ENCODE peak calls at places on chromosomes 3 and 15, in ten cellular contexts. One of them, this sample, is unnamed.

GRCh38 chr15:67358812-67359211 is 104.2 kb downstream of the IQCH start:
- DNase-seq in RWPE1: no peak
- DNase-seq in fibroblast of lung: no peak
- DNase-seq in gastrocnemius medialis: no peak
- DNase-seq in cardiac fibroblast: no peak
- DNase-seq in heart left ventricle: no peak
- DNase-seq in Peyer's patch: no peak
- DNase-seq in CD4-positive, alpha-beta T cell: no peak
- DNase-seq in adrenal gland: no peak
- DNase-seq in choroid plexus epithelial cell: no peak
- DNase-seq in this sample: no peak

GRCh38 chr15:91238664-91239428 is 138.8 kb downstream of the SV2B start:
- DNase-seq in cardiac fibroblast: no peak
- DNase-seq in heart left ventricle: no peak
- DNase-seq in gastrocnemius medialis: no peak
- DNase-seq in Peyer's patch: no peak
- DNase-seq in RWPE1: no peak
- DNase-seq in choroid plexus epithelial cell: no peak
- DNase-seq in adrenal gland: peak; percentile 22
- DNase-seq in fibroblast of lung: no peak
- DNase-seq in CD4-positive, alpha-beta T cell: no peak
- DNase-seq in this sample: no peak

GRCh38 chr3:61877359-61877770 is 316.0 kb downstream of the PTPRG start:
- DNase-seq in heart left ventricle: no peak
- DNase-seq in CD4-positive, alpha-beta T cell: no peak
- DNase-seq in choroid plexus epithelial cell: peak; percentile 74
- DNase-seq in fibroblast of lung: peak; percentile 72
- DNase-seq in gastrocnemius medialis: no peak
- DNase-seq in cardiac fibroblast: peak; percentile 26
- DNase-seq in Peyer's patch: no peak
- DNase-seq in RWPE1: no peak
- DNase-seq in adrenal gland: no peak
- DNase-seq in this sample: peak; percentile 9

GRCh38 chr3:100864471-100865268 is 128.6 kb downstream of the ABI3BP start:
- DNase-seq in Peyer's patch: no peak
- DNase-seq in CD4-positive, alpha-beta T cell: no peak
- DNase-seq in RWPE1: no peak
- DNase-seq in adrenal gland: no peak
- DNase-seq in heart left ventricle: no peak
- DNase-seq in fibroblast of lung: no peak
- DNase-seq in cardiac fibroblast: no peak
- DNase-seq in gastrocnemius medialis: no peak
- DNase-seq in choroid plexus epithelial cell: no peak
- DNase-seq in this sample: no peak

GRCh38 chr15:63122002-63122893 is 587 bp downstream of the LACTB start:
- DNase-seq in fibroblast of lung: peak; percentile 62
- DNase-seq in adrenal gland: peak; percentile 91
- DNase-seq in Peyer's patch: peak; percentile 97
- DNase-seq in heart left ventricle: peak; percentile 92
- DNase-seq in RWPE1: peak; percentile 91
- DNase-seq in cardiac fibroblast: peak; percentile 86
- DNase-seq in CD4-positive, alpha-beta T cell: peak; percentile 64
- DNase-seq in choroid plexus epithelial cell: peak; percentile 83
- DNase-seq in gastrocnemius medialis: peak; percentile 91
- DNase-seq in this sample: peak; percentile 89

GRCh38 chr3:157132936-157133335 is 27.0 kb downstream of the CCNL1 start:
- DNase-seq in choroid plexus epithelial cell: no peak
- DNase-seq in cardiac fibroblast: no peak
- DNase-seq in fibroblast of lung: no peak
- DNase-seq in CD4-positive, alpha-beta T cell: no peak
- DNase-seq in adrenal gland: no peak
- DNase-seq in heart left ventricle: no peak
- DNase-seq in RWPE1: no peak
- DNase-seq in Peyer's patch: no peak
- DNase-seq in gastrocnemius medialis: peak; percentile 43
- DNase-seq in this sample: no peak

GRCh38 chr15:80317389-80318169 is 65.6 kb upstream of the CTXND1 start:
- DNase-seq in CD4-positive, alpha-beta T cell: no peak
- DNase-seq in adrenal gland: peak; percentile 34
- DNase-seq in fibroblast of lung: peak; percentile 96
- DNase-seq in heart left ventricle: no peak
- DNase-seq in choroid plexus epithelial cell: peak; percentile 82
- DNase-seq in gastrocnemius medialis: peak; percentile 20
- DNase-seq in cardiac fibroblast: peak; percentile 96
- DNase-seq in RWPE1: peak; percentile 20
- DNase-seq in Peyer's patch: peak; percentile 54
- DNase-seq in this sample: peak; percentile 57

GRCh38 chr3:3196148-3196861 is 16.8 kb upstream of the CRBN start:
- DNase-seq in CD4-positive, alpha-beta T cell: no peak
- DNase-seq in heart left ventricle: no peak
- DNase-seq in cardiac fibroblast: peak; percentile 19
- DNase-seq in adrenal gland: no peak
- DNase-seq in Peyer's patch: no peak
- DNase-seq in fibroblast of lung: no peak
- DNase-seq in choroid plexus epithelial cell: peak; percentile 45
- DNase-seq in gastrocnemius medialis: no peak
- DNase-seq in RWPE1: peak; percentile 11
- DNase-seq in this sample: peak; percentile 13

GRCh38 chr3:53140575-53141467 is 10.6 kb upstream of the RFT1 start:
- DNase-seq in heart left ventricle: no peak
- DNase-seq in choroid plexus epithelial cell: peak; percentile 70
- DNase-seq in adrenal gland: no peak
- DNase-seq in RWPE1: no peak
- DNase-seq in CD4-positive, alpha-beta T cell: no peak
- DNase-seq in cardiac fibroblast: peak; percentile 92
- DNase-seq in gastrocnemius medialis: no peak
- DNase-seq in fibroblast of lung: peak; percentile 44
- DNase-seq in Peyer's patch: no peak
- DNase-seq in this sample: peak; percentile 22

GRCh38 chr15:67521770-67522568 is 1.0 kb downstream of the C15orf61 start:
- DNase-seq in cardiac fibroblast: peak; percentile 65
- DNase-seq in fibroblast of lung: peak; percentile 64
- DNase-seq in gastrocnemius medialis: peak; percentile 28
- DNase-seq in RWPE1: no peak
- DNase-seq in heart left ventricle: no peak
- DNase-seq in Peyer's patch: no peak
- DNase-seq in CD4-positive, alpha-beta T cell: no peak
- DNase-seq in adrenal gland: peak; percentile 20
- DNase-seq in choroid plexus epithelial cell: peak; percentile 43
- DNase-seq in this sample: no peak

GRCh38 chr3:160393346-160394008 is 5.5 kb downstream of the IFT80 start:
- DNase-seq in fibroblast of lung: no peak
- DNase-seq in adrenal gland: no peak
- DNase-seq in cardiac fibroblast: no peak
- DNase-seq in heart left ventricle: no peak
- DNase-seq in Peyer's patch: no peak
- DNase-seq in choroid plexus epithelial cell: no peak
- DNase-seq in gastrocnemius medialis: no peak
- DNase-seq in CD4-positive, alpha-beta T cell: no peak
- DNase-seq in RWPE1: no peak
- DNase-seq in this sample: no peak

GRCh38 chr3:158700559-158700958 is 28.1 kb upstream of the LXN start:
- DNase-seq in cardiac fibroblast: no peak
- DNase-seq in heart left ventricle: no peak
- DNase-seq in gastrocnemius medialis: no peak
- DNase-seq in adrenal gland: peak; percentile 62
- DNase-seq in RWPE1: no peak
- DNase-seq in fibroblast of lung: no peak
- DNase-seq in choroid plexus epithelial cell: no peak
- DNase-seq in Peyer's patch: no peak
- DNase-seq in CD4-positive, alpha-beta T cell: no peak
- DNase-seq in this sample: no peak

GRCh38 chr3:158702815-158703481 is 29.3 kb downstream of the RARRES1 start:
- DNase-seq in choroid plexus epithelial cell: peak; percentile 79
- DNase-seq in Peyer's patch: no peak
- DNase-seq in gastrocnemius medialis: no peak
- DNase-seq in CD4-positive, alpha-beta T cell: no peak
- DNase-seq in cardiac fibroblast: peak; percentile 81
- DNase-seq in adrenal gland: no peak
- DNase-seq in RWPE1: no peak
- DNase-seq in heart left ventricle: no peak
- DNase-seq in fibroblast of lung: peak; percentile 52
- DNase-seq in this sample: no peak

GRCh38 chr3:158701666-158702065 is 29.2 kb upstream of the LXN start:
- DNase-seq in adrenal gland: no peak
- DNase-seq in fibroblast of lung: peak; percentile 40
- DNase-seq in choroid plexus epithelial cell: no peak
- DNase-seq in RWPE1: no peak
- DNase-seq in Peyer's patch: no peak
- DNase-seq in CD4-positive, alpha-beta T cell: no peak
- DNase-seq in heart left ventricle: no peak
- DNase-seq in cardiac fibroblast: peak; percentile 70
- DNase-seq in gastrocnemius medialis: no peak
- DNase-seq in this sample: no peak

GRCh38 chr3:158703566-158703965 is 28.7 kb downstream of the RARRES1 start:
- DNase-seq in gastrocnemius medialis: no peak
- DNase-seq in Peyer's patch: no peak
- DNase-seq in CD4-positive, alpha-beta T cell: no peak
- DNase-seq in heart left ventricle: no peak
- DNase-seq in cardiac fibroblast: peak; percentile 31
- DNase-seq in RWPE1: no peak
- DNase-seq in adrenal gland: no peak
- DNase-seq in choroid plexus epithelial cell: peak; percentile 36
- DNase-seq in fibroblast of lung: no peak
- DNase-seq in this sample: no peak
- TF ChIP-seq CTCF in gastrocnemius medialis: no peak
- TF ChIP-seq CTCF in Peyer's patch: no peak
- TF ChIP-seq CTCF in CD4-positive, alpha-beta T cell: no peak
- TF ChIP-seq CTCF in heart left ventricle: no peak
- TF ChIP-seq CTCF in cardiac fibroblast: no peak
- TF ChIP-seq CTCF in RWPE1: no peak
- TF ChIP-seq CTCF in adrenal gland: no peak
- TF ChIP-seq CTCF in choroid plexus epithelial cell: no peak
- TF ChIP-seq CTCF in fibroblast of lung: no peak
- TF ChIP-seq CTCF in this sample: no peak

DNA sequence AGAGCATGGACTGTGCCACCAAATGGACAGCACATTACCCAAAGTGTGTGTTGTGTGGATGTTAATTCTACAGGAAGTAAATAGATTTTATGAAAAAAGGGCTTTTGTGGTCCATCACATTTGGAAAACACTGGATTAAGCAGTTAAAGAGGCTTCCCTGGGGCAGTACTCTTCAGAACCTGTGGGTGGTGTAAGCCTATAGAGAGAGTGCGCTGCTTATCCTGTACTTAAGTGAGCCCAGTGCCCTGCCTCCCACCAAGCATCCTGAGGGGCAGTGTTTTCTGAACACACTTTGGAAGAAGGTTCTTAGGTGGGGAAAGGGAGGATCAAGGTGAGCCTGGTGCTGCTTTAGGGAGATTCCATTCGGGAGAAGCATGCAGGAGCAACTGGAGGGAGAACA is 10.9 kb downstream of the TTLL3 start:
- DNase-seq in heart left ventricle: no peak
- DNase-seq in RWPE1: no peak
- DNase-seq in Peyer's patch: no peak
- DNase-seq in CD4-positive, alpha-beta T cell: no peak
- DNase-seq in cardiac fibroblast: peak; percentile 40
- DNase-seq in fibroblast of lung: peak; percentile 40
- DNase-seq in choroid plexus epithelial cell: peak; percentile 71
- DNase-seq in gastrocnemius medialis: no peak
- DNase-seq in adrenal gland: no peak
- DNase-seq in this sample: no peak
- TF ChIP-seq CTCF in heart left ventricle: no peak
- TF ChIP-seq CTCF in RWPE1: peak; percentile 41
- TF ChIP-seq CTCF in Peyer's patch: peak; percentile 28
- TF ChIP-seq CTCF in CD4-positive, alpha-beta T cell: no peak
- TF ChIP-seq CTCF in cardiac fibroblast: peak; percentile 52
- TF ChIP-seq CTCF in fibroblast of lung: peak; percentile 51
- TF ChIP-seq CTCF in choroid plexus epithelial cell: peak; percentile 68
- TF ChIP-seq CTCF in gastrocnemius medialis: no peak
- TF ChIP-seq CTCF in adrenal gland: peak; percentile 27
- TF ChIP-seq CTCF in this sample: no peak

GRCh38 chr3:41711656-41712055 is 250.2 kb downstream of the ULK4 start:
- DNase-seq in gastrocnemius medialis: no peak
- DNase-seq in heart left ventricle: no peak
- DNase-seq in adrenal gland: no peak
- DNase-seq in Peyer's patch: no peak
- DNase-seq in cardiac fibroblast: peak; percentile 77
- DNase-seq in choroid plexus epithelial cell: peak; percentile 85
- DNase-seq in fibroblast of lung: peak; percentile 21
- DNase-seq in CD4-positive, alpha-beta T cell: no peak
- DNase-seq in RWPE1: no peak
- DNase-seq in this sample: peak; percentile 30

GRCh38 chr3:41715376-41715775 is 246.5 kb downstream of the ULK4 start:
- DNase-seq in Peyer's patch: no peak
- DNase-seq in heart left ventricle: no peak
- DNase-seq in cardiac fibroblast: no peak
- DNase-seq in gastrocnemius medialis: no peak
- DNase-seq in choroid plexus epithelial cell: no peak
- DNase-seq in CD4-positive, alpha-beta T cell: no peak
- DNase-seq in adrenal gland: no peak
- DNase-seq in RWPE1: no peak
- DNase-seq in fibroblast of lung: no peak
- DNase-seq in this sample: no peak

GRCh38 chr3:41710646-41711388 is 251.1 kb downstream of the ULK4 start:
- DNase-seq in cardiac fibroblast: peak; percentile 80
- DNase-seq in choroid plexus epithelial cell: peak; percentile 94
- DNase-seq in RWPE1: no peak
- DNase-seq in heart left ventricle: no peak
- DNase-seq in Peyer's patch: no peak
- DNase-seq in adrenal gland: no peak
- DNase-seq in fibroblast of lung: peak; percentile 77
- DNase-seq in CD4-positive, alpha-beta T cell: no peak
- DNase-seq in gastrocnemius medialis: peak; percentile 33
- DNase-seq in this sample: no peak

GRCh38 chr3:41717591-41718093 is 244.3 kb downstream of the ULK4 start:
- DNase-seq in heart left ventricle: no peak
- DNase-seq in gastrocnemius medialis: no peak
- DNase-seq in cardiac fibroblast: no peak
- DNase-seq in fibroblast of lung: no peak
- DNase-seq in CD4-positive, alpha-beta T cell: no peak
- DNase-seq in RWPE1: no peak
- DNase-seq in choroid plexus epithelial cell: no peak
- DNase-seq in adrenal gland: no peak
- DNase-seq in Peyer's patch: no peak
- DNase-seq in this sample: no peak

GRCh38 chr3:41716391-41716910 is 245.5 kb downstream of the ULK4 start:
- DNase-seq in heart left ventricle: no peak
- DNase-seq in choroid plexus epithelial cell: peak; percentile 68
- DNase-seq in gastrocnemius medialis: no peak
- DNase-seq in adrenal gland: no peak
- DNase-seq in RWPE1: peak; percentile 5
- DNase-seq in fibroblast of lung: peak; percentile 62
- DNase-seq in cardiac fibroblast: peak; percentile 32
- DNase-seq in CD4-positive, alpha-beta T cell: no peak
- DNase-seq in Peyer's patch: no peak
- DNase-seq in this sample: no peak
- TF ChIP-seq CTCF in heart left ventricle: no peak
- TF ChIP-seq CTCF in choroid plexus epithelial cell: peak; percentile 65
- TF ChIP-seq CTCF in gastrocnemius medialis: no peak
- TF ChIP-seq CTCF in adrenal gland: peak; percentile 33
- TF ChIP-seq CTCF in RWPE1: peak; percentile 56
- TF ChIP-seq CTCF in fibroblast of lung: peak; percentile 57
- TF ChIP-seq CTCF in cardiac fibroblast: peak; percentile 34
- TF ChIP-seq CTCF in CD4-positive, alpha-beta T cell: no peak
- TF ChIP-seq CTCF in Peyer's patch: peak; percentile 41
- TF ChIP-seq CTCF in this sample: no peak

DNA sequence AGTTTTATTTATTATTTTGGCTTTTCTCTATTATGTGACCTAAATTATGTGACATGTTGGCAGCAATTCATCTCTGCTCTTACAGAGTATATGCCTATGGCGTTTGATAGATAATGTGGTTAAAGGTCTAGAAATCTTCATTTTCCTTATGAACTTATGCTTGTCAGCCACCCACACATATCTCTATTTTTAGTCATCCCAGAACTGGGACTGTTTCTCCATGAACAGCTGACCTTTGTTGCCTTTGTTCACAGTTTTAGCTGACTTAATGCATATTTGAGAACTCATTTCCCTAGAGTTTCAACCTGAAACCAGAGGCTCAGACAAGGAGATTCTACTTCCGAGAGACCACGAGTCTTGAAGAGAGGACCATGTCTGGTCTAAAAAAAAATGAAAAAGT is 176.5 kb downstream of the RAP2B start:
- DNase-seq in CD4-positive, alpha-beta T cell: no peak
- DNase-seq in fibroblast of lung: peak; percentile 67
- DNase-seq in adrenal gland: no peak
- DNase-seq in heart left ventricle: no peak
- DNase-seq in choroid plexus epithelial cell: peak; percentile 92
- DNase-seq in gastrocnemius medialis: no peak
- DNase-seq in cardiac fibroblast: peak; percentile 61
- DNase-seq in Peyer's patch: no peak
- DNase-seq in RWPE1: no peak
- DNase-seq in this sample: no peak
- TF ChIP-seq CTCF in CD4-positive, alpha-beta T cell: no peak
- TF ChIP-seq CTCF in fibroblast of lung: no peak
- TF ChIP-seq CTCF in adrenal gland: no peak
- TF ChIP-seq CTCF in heart left ventricle: no peak
- TF ChIP-seq CTCF in choroid plexus epithelial cell: no peak
- TF ChIP-seq CTCF in gastrocnemius medialis: no peak
- TF ChIP-seq CTCF in cardiac fibroblast: no peak
- TF ChIP-seq CTCF in Peyer's patch: no peak
- TF ChIP-seq CTCF in RWPE1: no peak
- TF ChIP-seq CTCF in this sample: no peak

This sample was measured in GM12865.